ENCODE peak calls at places on chromosomes 6 and 20, in ten cellular contexts. N, T, J, C, E, R, Q, F, A and M are unnamed samples.

GRCh38 chr6:108097882-108098281 is 23.3 kb upstream of the OSTM1 start:
- DNase-seq in E (no peak), R (no peak), A (peak), T (no peak), N (no peak), Q (no peak), F (no peak), J (no peak), C (no peak), M (no peak)

GRCh38 chr6:70900061-70900460 is 56.8 kb downstream of the B3GAT2 start:
- DNase-seq in C (no peak), A (no peak), Q (no peak), R (no peak), E (no peak), N (no peak), F (no peak), J (no peak), T (no peak), M (no peak)

GRCh38 chr6:340991-341827 is 48.9 kb downstream of the DUSP22 start:
- DNase-seq in R (no peak), J (no peak), F (no peak), T (peak), N (no peak), Q (no peak), E (no peak), C (peak), A (peak), M (no peak)

GRCh38 chr20:37704955-37705354 is 11.1 kb downstream of the CTNNBL1 start:
- DNase-seq in N (no peak), F (no peak), T (no peak), E (no peak), Q (no peak), C (no peak), A (no peak), R (no peak), J (no peak), M (no peak)

GRCh38 chr6:12892201-12892600 is 175.6 kb downstream of the PHACTR1 start:
- DNase-seq in A (no peak), F (no peak), R (no peak), N (no peak), Q (no peak), C (no peak), J (no peak), E (no peak), T (no peak), M (no peak)

GRCh38 chr6:126944512-126944911 is 174.0 kb upstream of the RSPO3 start:
- DNase-seq in A (no peak), T (no peak), J (no peak), E (no peak), F (no peak), R (no peak), N (no peak), C (no peak), Q (no peak), M (no peak)

GRCh38 chr6:7505196-7505699 is 36.2 kb upstream of the DSP start:
- DNase-seq in C (no peak), E (peak), R (peak), A (peak), J (no peak), F (peak), Q (peak), N (no peak), T (no peak), M (no peak)

GRCh38 chr20:19903168-19903676 is 113.9 kb upstream of the NAA20 start:
- DNase-seq in T (peak), E (peak), Q (no peak), A (peak), R (no peak), J (no peak), C (no peak), N (peak), F (no peak), M (no peak)

GRCh38 chr6:125302840-125303511 is 1.2 kb upstream of the HDDC2 start:
- DNase-seq in R (no peak), T (no peak), Q (no peak), A (no peak), J (no peak), F (no peak), C (no peak), E (peak), N (peak), M (no peak)

GRCh38 chr6:137097057-137097456 is 52.3 kb upstream of the IL20RA start:
- DNase-seq in E (no peak), C (no peak), F (no peak), N (no peak), Q (no peak), R (no peak), A (no peak), T (no peak), J (no peak), M (no peak)

GRCh38 chr6:159982726-159983506 is 14.0 kb downstream of the IGF2R start:
- DNase-seq in J (no peak), Q (no peak), R (no peak), A (peak), C (no peak), E (peak), T (no peak), F (no peak), N (peak), M (no peak)

GRCh38 chr6:118813795-118814194 is 80.2 kb upstream of the ASF1A start:
- DNase-seq in T (no peak), F (no peak), J (no peak), C (no peak), A (peak), E (peak), Q (no peak), N (no peak), R (no peak), M (no peak)

GRCh38 chr20:47352332-47353223 is 3.9 kb downstream of the ZMYND8 start:
- DNase-seq in Q (no peak), R (peak), T (peak), A (peak), N (no peak), J (no peak), C (no peak), E (no peak), F (no peak), M (no peak)

GRCh38 chr6:141451508-141452353 is 681.0 kb upstream of the GJE1 start:
- DNase-seq in N (no peak), C (no peak), Q (no peak), A (peak), T (no peak), R (peak), F (no peak), J (peak), E (peak), M (no peak)

GRCh38 chr6:111938710-111939109 is 65.5 kb upstream of the FYN start:
- DNase-seq in C (no peak), N (no peak), J (peak), T (no peak), E (peak), Q (no peak), F (no peak), R (no peak), A (peak), M (no peak)

GRCh38 chr20:47464380-47465101 is 37.1 kb upstream of the NCOA3 start:
- DNase-seq in J (peak), F (peak), E (peak), C (no peak), Q (no peak), R (no peak), N (no peak), A (peak), T (peak), M (no peak)

GRCh38 chr6:40054186-40054585 is 119.9 kb upstream of the MOCS1 start:
- DNase-seq in F (no peak), C (no peak), A (no peak), J (no peak), R (no peak), N (no peak), T (no peak), E (no peak), Q (no peak), M (no peak)

GRCh38 chr20:5848711-5849505 is 98.7 kb downstream of the SHLD1 start:
- DNase-seq in F (no peak), C (peak), A (peak), T (no peak), E (peak), Q (no peak), N (peak), J (no peak), R (no peak), M (no peak)

GRCh38 chr20:47468290-47469050 is 33.2 kb upstream of the NCOA3 start:
- DNase-seq in C (peak), T (no peak), A (no peak), F (no peak), E (no peak), J (no peak), Q (no peak), R (no peak), N (no peak), M (no peak)

GRCh38 chr6:18118330-18118729 is 4.1 kb downstream of the NHLRC1 start:
- DNase-seq in F (no peak), C (no peak), Q (no peak), A (no peak), R (no peak), J (no peak), N (no peak), E (no peak), T (no peak), M (no peak)

GRCh38 chr20:34215711-34216381 is 25.4 kb upstream of the ASIP start:
- DNase-seq in E (peak), Q (peak), F (peak), J (peak), R (peak), T (peak), C (no peak), N (peak), A (peak), M (no peak)

GRCh38 chr6:133964052-133964451 is 11.0 kb downstream of the TBPL1 start:
- DNase-seq in A (peak), R (no peak), C (no peak), Q (no peak), T (no peak), F (no peak), N (no peak), J (peak), E (peak), M (no peak)

GRCh38 chr6:113894712-113895674 is 37.8 kb downstream of the MARCKS start:
- DNase-seq in E (peak), A (peak), F (no peak), N (no peak), C (no peak), Q (no peak), J (no peak), T (no peak), R (no peak), M (no peak)

GRCh38 chr6:4940416-4940815 is 63.4 kb downstream of the RPP40 start:
- DNase-seq in N (no peak), C (no peak), Q (no peak), R (no peak), T (no peak), A (peak), F (no peak), J (no peak), E (no peak), M (no peak)

GRCh38 chr6:20655317-20655716 is 121.1 kb downstream of the CDKAL1 start:
- DNase-seq in E (peak), R (no peak), Q (no peak), A (no peak), T (no peak), N (no peak), J (no peak), F (no peak), C (no peak), M (no peak)

GRCh38 chr6:66210964-66211363 is 503.9 kb upstream of the EYS start:
- DNase-seq in C (no peak), J (no peak), A (no peak), E (no peak), Q (no peak), T (no peak), N (peak), R (peak), F (no peak), M (no peak)

GRCh38 chr6:151679941-151680340 is 127.5 kb upstream of the ESR1 start:
- DNase-seq in R (no peak), F (no peak), A (no peak), C (no peak), J (no peak), E (no peak), Q (no peak), N (no peak), T (no peak), M (no peak)

GRCh38 chr20:23653400-23653938 is 15.7 kb upstream of the CST3 start:
- DNase-seq in C (no peak), N (no peak), A (no peak), T (no peak), Q (no peak), E (no peak), R (no peak), J (no peak), F (no peak), M (no peak)

GRCh38 chr6:89887452-89888137 is 6.7 kb upstream of the GJA10 start:
- DNase-seq in Q (no peak), N (no peak), E (no peak), R (no peak), F (no peak), T (no peak), A (peak), J (no peak), C (no peak), M (no peak)

GRCh38 chr6:111487656-111488055 is 4.6 kb upstream of the REV3L start:
- DNase-seq in C (peak), E (peak), T (no peak), R (no peak), J (peak), F (no peak), Q (no peak), N (peak), A (peak), M (no peak)

GRCh38 chr20:22686097-22686496 is 101.7 kb upstream of the FOXA2 start:
- DNase-seq in N (no peak), Q (peak), T (peak), A (peak), C (no peak), E (peak), F (no peak), J (peak), R (peak), M (no peak)

GRCh38 chr6:136784910-136785746 is 7.1 kb downstream of the MAP3K5 start:
- DNase-seq in Q (no peak), N (no peak), T (peak), E (no peak), F (no peak), C (no peak), R (no peak), J (no peak), A (no peak), M (no peak)

GRCh38 chr6:142331075-142331551 is 29.3 kb downstream of the ADGRG6 start:
- DNase-seq in C (no peak), T (no peak), E (peak), J (no peak), F (no peak), Q (no peak), A (peak), R (peak), N (no peak), M (peak)

GRCh38 chr20:35145141-35145564 is 2.0 kb downstream of the EDEM2 start:
- DNase-seq in J (peak), T (no peak), A (peak), R (peak), N (peak), Q (no peak), F (no peak), E (peak), C (peak), M (peak)

GRCh38 chr6:163438940-163439335 is 24.4 kb downstream of the QKI start:
- DNase-seq in E (no peak), J (no peak), Q (no peak), N (no peak), F (peak), T (peak), C (no peak), R (no peak), A (peak), M (peak)

GRCh38 chr6:158645064-158646022 is 800 bp upstream of the DYNLT1 start:
- DNase-seq in J (no peak), F (no peak), C (no peak), A (no peak), Q (no peak), N (no peak), E (no peak), R (no peak), T (no peak), M (peak)

GRCh38 chr6:158646023-158646888 is 1.7 kb upstream of the DYNLT1 start:
- DNase-seq in R (no peak), T (no peak), E (no peak), F (no peak), A (no peak), Q (no peak), J (no peak), N (no peak), C (no peak), M (no peak)

GRCh38 chr6:158647501-158647900 is 2.4 kb upstream of the SYTL3 start:
- DNase-seq in Q (no peak), A (peak), N (no peak), F (no peak), E (peak), T (no peak), C (no peak), J (no peak), R (no peak), M (no peak)

GRCh38 chr6:158649289-158650143 is at the start of gene SYTL3:
- DNase-seq in C (peak), R (no peak), E (peak), A (peak), J (no peak), Q (no peak), F (no peak), N (peak), T (peak), M (peak)

GRCh38 chr6:158648682-158649131 is 1.1 kb upstream of the SYTL3 start:
- DNase-seq in R (no peak), T (no peak), N (no peak), C (peak), A (peak), J (peak), Q (no peak), E (peak), F (no peak), M (no peak)
- H3K4me3 ChIP-seq in R (no peak), T (no peak), N (peak), C (peak), A (no peak), J (no peak), Q (no peak), E (no peak), F (no peak), M (no peak)

GRCh38 chr6:128516514-128516898 is 3.9 kb downstream of the PTPRK start:
- DNase-seq in E (peak), T (no peak), J (no peak), Q (no peak), R (peak), N (no peak), A (no peak), C (no peak), F (no peak), M (no peak)
- H3K4me3 ChIP-seq in E (no peak), T (no peak), J (peak), Q (no peak), R (no peak), N (no peak), A (peak), C (no peak), F (no peak), M (no peak)

GRCh38 chr6:30800876-30801275 is 56.5 kb upstream of the IER3 start:
- DNase-seq in R (no peak), J (no peak), F (no peak), A (no peak), E (no peak), Q (no peak), N (no peak), T (peak), C (no peak), M (no peak)

GRCh38 chr6:30799210-30799609 is 54.9 kb upstream of the IER3 start:
- DNase-seq in N (no peak), R (no peak), E (peak), A (no peak), C (no peak), Q (no peak), J (no peak), F (no peak), T (no peak), M (no peak)

GRCh38 chr6:30804333-30804732 is 60.0 kb upstream of the IER3 start:
- DNase-seq in R (no peak), E (no peak), F (no peak), N (no peak), A (no peak), Q (no peak), J (no peak), T (no peak), C (no peak), M (no peak)

GRCh38 chr6:30801950-30802349 is 57.6 kb upstream of the IER3 start:
- DNase-seq in R (no peak), N (no peak), E (no peak), A (no peak), J (no peak), T (no peak), Q (no peak), F (no peak), C (no peak), M (no peak)

GRCh38 chr6:30802731-30803130 is 58.4 kb upstream of the IER3 start:
- DNase-seq in A (no peak), N (no peak), J (no peak), T (no peak), R (no peak), F (no peak), E (no peak), C (no peak), Q (no peak), M (no peak)
- H3K4me3 ChIP-seq in A (no peak), N (no peak), J (no peak), T (no peak), R (no peak), F (no peak), E (no peak), C (no peak), Q (no peak), M (no peak)

GRCh38 chr6:170438402-170438753 is 114.7 kb downstream of the PSMB1 start:
- DNase-seq in R (peak), Q (peak), N (no peak), C (no peak), A (peak), E (peak), F (no peak), J (peak), T (peak), M (no peak)

GRCh38 chr6:170438861-170439260 is 114.2 kb downstream of the PSMB1 start:
- DNase-seq in C (no peak), E (no peak), R (no peak), A (no peak), F (no peak), N (no peak), Q (no peak), J (no peak), T (no peak), M (no peak)

GRCh38 chr6:170439366-170440351 is 113.4 kb downstream of the PSMB1 start:
- DNase-seq in N (no peak), R (no peak), F (no peak), E (peak), C (no peak), A (peak), J (no peak), T (no peak), Q (no peak), M (no peak)

GRCh38 chr6:170436209-170436809 is 116.8 kb downstream of the PSMB1 start:
- DNase-seq in Q (no peak), C (no peak), E (no peak), J (no peak), T (no peak), N (no peak), F (no peak), A (no peak), R (no peak), M (no peak)

DNA sequence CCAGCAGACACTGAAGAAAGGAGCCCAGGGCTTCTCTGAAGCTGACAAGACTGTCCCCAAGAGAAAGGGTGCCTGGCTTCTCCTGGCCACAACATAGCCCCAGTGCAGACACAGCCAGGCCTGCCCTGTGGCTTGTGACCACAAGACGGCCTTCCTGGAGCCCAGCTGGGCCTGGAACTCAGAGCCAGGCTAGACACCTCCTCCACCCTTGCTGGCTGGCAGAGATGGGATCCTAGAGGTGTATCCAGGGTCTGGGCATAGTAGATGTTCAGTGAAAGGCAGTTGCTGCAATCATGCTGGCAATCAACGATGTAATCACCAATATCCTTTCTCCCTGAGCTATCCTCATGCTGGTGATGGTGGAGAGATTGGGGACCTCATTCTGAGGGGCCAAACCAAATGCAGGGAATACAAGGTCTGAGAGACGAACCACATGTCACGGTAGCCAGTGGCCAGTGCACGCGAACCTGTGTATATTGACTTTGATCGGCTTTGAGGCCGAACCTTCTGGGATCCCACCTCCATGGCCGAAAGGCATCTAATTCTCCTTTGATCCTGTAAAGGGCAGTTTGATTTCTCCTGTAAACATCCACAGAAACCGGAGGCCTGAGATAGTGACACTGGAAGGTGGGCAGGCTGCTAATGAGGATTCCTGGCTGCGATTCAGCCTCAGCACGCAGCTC is 115.2 kb downstream of the PSMB1 start:
- DNase-seq in E (peak), F (no peak), J (no peak), T (no peak), Q (no peak), A (peak), N (no peak), C (no peak), R (no peak), M (no peak)
- H3K4me3 ChIP-seq in E (no peak), F (peak), J (peak), T (no peak), Q (no peak), A (peak), N (no peak), C (no peak), R (no peak), M (no peak)

GRCh38 chr6:1617466-1618304 is 8.0 kb downstream of the FOXC1 start:
- DNase-seq in E (no peak), F (no peak), Q (no peak), R (peak), A (no peak), C (no peak), T (no peak), J (no peak), N (no peak), M (no peak)

GRCh38 chr6:1616556-1617463 is 7.1 kb downstream of the FOXC1 start:
- DNase-seq in N (no peak), R (peak), C (no peak), F (no peak), E (no peak), A (no peak), Q (no peak), T (no peak), J (no peak), M (no peak)

GRCh38 chr6:1614767-1615650 is 5.3 kb downstream of the FOXC1 start:
- DNase-seq in J (no peak), R (peak), T (no peak), N (no peak), Q (no peak), A (no peak), C (no peak), E (no peak), F (no peak), M (no peak)

GRCh38 chr6:1614448-1614766 is 4.7 kb downstream of the FOXC1 start:
- DNase-seq in E (no peak), T (no peak), C (no peak), J (no peak), N (peak), A (no peak), R (peak), Q (no peak), F (no peak), M (no peak)

GRCh38 chr6:1615651-1616420 is 6.1 kb downstream of the FOXC1 start:
- DNase-seq in N (no peak), A (no peak), T (no peak), F (no peak), C (no peak), Q (no peak), E (no peak), R (no peak), J (no peak), M (no peak)
- H3K4me3 ChIP-seq in N (no peak), A (no peak), T (no peak), F (no peak), C (no peak), Q (no peak), E (no peak), R (peak), J (no peak), M (no peak)

GRCh38 chr20:61130156-61130555 is 121.9 kb upstream of the CDH4 start:
- DNase-seq in F (no peak), E (no peak), N (no peak), C (no peak), J (no peak), Q (no peak), T (no peak), A (no peak), R (no peak), M (no peak)
- H3K4me3 ChIP-seq in F (no peak), E (no peak), N (no peak), C (no peak), J (no peak), Q (no peak), T (no peak), A (no peak), R (no peak), M (no peak)